ENCODE peak calls at places on chromosomes 3 and 15, in eight cellular contexts. Y, J, G, S, K, W, Q and M are unnamed samples.

GRCh38 chr3:66276705-66277274 is 56.0 kb downstream of the SLC25A26 start:
- DNase-seq in Y (no peak), J (no peak), G (peak), S (peak), K (no peak), W (peak), Q (peak), M (peak)

GRCh38 chr15:68829068-68829467 is 8.4 kb upstream of the ANP32A start:
- DNase-seq in Y (no peak), J (no peak), G (no peak), S (peak), K (no peak), W (peak), Q (no peak), M (no peak)

GRCh38 chr3:17038900-17039545 is 154.3 kb downstream of the PLCL2 start:
- DNase-seq in Y (no peak), J (no peak), G (no peak), S (no peak), K (no peak), W (no peak), Q (no peak), M (no peak)

GRCh38 chr3:184314700-184315505 is 497 bp downstream of the EIF4G1 start:
- DNase-seq in Y (peak), J (peak), G (peak), S (peak), K (peak), W (peak), Q (peak), M (peak)

GRCh38 chr3:46853441-46854410 is 9.5 kb downstream of the MYL3 start:
- DNase-seq in Y (peak), J (peak), G (no peak), S (no peak), K (peak), W (no peak), Q (no peak), M (peak)

GRCh38 chr3:33440328-33440577 is at the start of gene UBP1:
- DNase-seq in Y (peak), J (peak), G (peak), S (no peak), K (peak), W (no peak), Q (no peak), M (peak)

GRCh38 chr15:29924750-29925149 is 102.5 kb upstream of the TJP1 start:
- DNase-seq in Y (no peak), J (no peak), G (peak), S (peak), K (no peak), W (peak), Q (no peak), M (peak)

GRCh38 chr15:69828181-69828828 is 269.4 kb downstream of the TLE3 start:
- DNase-seq in Y (no peak), J (no peak), G (no peak), S (no peak), K (no peak), W (no peak), Q (no peak), M (no peak)

GRCh38 chr3:143295201-143296080 is 175.9 kb downstream of the CHST2 start:
- DNase-seq in Y (no peak), J (no peak), G (no peak), S (no peak), K (no peak), W (no peak), Q (no peak), M (no peak)

GRCh38 chr3:51706788-51707731 is at the start of gene GRM2:
- DNase-seq in Y (peak), J (peak), G (peak), S (peak), K (peak), W (peak), Q (peak), M (peak)

GRCh38 chr3:36494461-36495109 is 114.3 kb downstream of the STAC start:
- DNase-seq in Y (no peak), J (no peak), G (no peak), S (no peak), K (peak), W (peak), Q (peak), M (no peak)

GRCh38 chr3:166444756-166445155 is 607.5 kb upstream of the BCHE start:
- DNase-seq in Y (peak), J (peak), G (no peak), S (no peak), K (peak), W (no peak), Q (no peak), M (no peak)

GRCh38 chr3:175150812-175151411 is 291.8 kb downstream of the NAALADL2 start:
- DNase-seq in Y (no peak), J (no peak), G (no peak), S (no peak), K (no peak), W (no peak), Q (no peak), M (no peak)

GRCh38 chr3:184874709-184875644 is 63.0 kb downstream of the VPS8 start:
- DNase-seq in Y (no peak), J (no peak), G (peak), S (peak), K (no peak), W (peak), Q (peak), M (no peak)

GRCh38 chr3:112745567-112746248 is 101.0 kb downstream of the CD200R1L start:
- DNase-seq in Y (no peak), J (no peak), G (no peak), S (no peak), K (no peak), W (no peak), Q (no peak), M (no peak)

GRCh38 chr3:160804762-160805161 is 48.7 kb downstream of the PPM1L start:
- DNase-seq in Y (no peak), J (no peak), G (no peak), S (peak), K (no peak), W (no peak), Q (no peak), M (no peak)

GRCh38 chr15:84886211-84886983 is 1.9 kb downstream of the SLC28A1 start:
- DNase-seq in Y (no peak), J (no peak), G (no peak), S (no peak), K (no peak), W (no peak), Q (no peak), M (no peak)

GRCh38 chr15:64284037-64284436 is 71.9 kb downstream of the CSNK1G1 start:
- DNase-seq in Y (no peak), J (no peak), G (no peak), S (no peak), K (no peak), W (peak), Q (peak), M (no peak)

GRCh38 chr3:116005404-116005803 is 382.1 kb downstream of the GAP43 start:
- DNase-seq in Y (no peak), J (no peak), G (no peak), S (no peak), K (no peak), W (peak), Q (no peak), M (no peak)

GRCh38 chr15:61144055-61144454 is 85.0 kb downstream of the RORA start:
- DNase-seq in Y (no peak), J (no peak), G (no peak), S (no peak), K (no peak), W (no peak), Q (no peak), M (no peak)

GRCh38 chr3:66106788-66107187 is 68.1 kb upstream of the MAGI1 start:
- DNase-seq in Y (no peak), J (no peak), G (no peak), S (no peak), K (no peak), W (peak), Q (no peak), M (no peak)

GRCh38 chr3:157285966-157286365 is 126.0 kb upstream of the CCNL1 start:
- DNase-seq in Y (no peak), J (no peak), G (no peak), S (no peak), K (no peak), W (no peak), Q (no peak), M (no peak)

GRCh38 chr3:28326458-28326926 is 22.0 kb upstream of the ZCWPW2 start:
- DNase-seq in Y (no peak), J (no peak), G (no peak), S (no peak), K (no peak), W (no peak), Q (no peak), M (no peak)

GRCh38 chr15:65535192-65535591 is 4.9 kb downstream of the HACD3 start:
- DNase-seq in Y (no peak), J (no peak), G (no peak), S (no peak), K (no peak), W (no peak), Q (no peak), M (no peak)

GRCh38 chr3:99884484-99884883 is 66.8 kb downstream of the CMSS1 start:
- DNase-seq in Y (no peak), J (no peak), G (no peak), S (no peak), K (no peak), W (no peak), Q (no peak), M (no peak)

GRCh38 chr15:91891788-91892187 is 38.3 kb downstream of the SLCO3A1 start:
- DNase-seq in Y (no peak), J (no peak), G (no peak), S (peak), K (no peak), W (no peak), Q (no peak), M (no peak)

GRCh38 chr15:90571063-90571541 is 41.4 kb downstream of the CRTC3 start:
- DNase-seq in Y (peak), J (no peak), G (no peak), S (no peak), K (no peak), W (no peak), Q (peak), M (no peak)

GRCh38 chr15:98647774-98648653 is at the start of gene IGF1R:
- DNase-seq in Y (peak), J (peak), G (peak), S (peak), K (peak), W (peak), Q (peak), M (peak)

GRCh38 chr3:73546961-73547360 is 77.8 kb downstream of the PDZRN3 start:
- DNase-seq in Y (no peak), J (no peak), G (no peak), S (no peak), K (no peak), W (peak), Q (no peak), M (no peak)

GRCh38 chr3:185330238-185330637 is 32.7 kb upstream of the MAP3K13 start:
- DNase-seq in Y (no peak), J (no peak), G (no peak), S (no peak), K (peak), W (no peak), Q (no peak), M (no peak)

GRCh38 chr15:71386448-71387236 is 271.4 kb downstream of the THSD4 start:
- DNase-seq in Y (no peak), J (no peak), G (no peak), S (peak), K (no peak), W (peak), Q (peak), M (no peak)

GRCh38 chr15:81939604-81940440 is 106.0 kb downstream of the MEX3B start:
- DNase-seq in Y (no peak), J (no peak), G (no peak), S (no peak), K (no peak), W (peak), Q (no peak), M (no peak)

GRCh38 chr3:66362541-66362941 is 138.3 kb downstream of the LRIG1 start:
- DNase-seq in Y (no peak), J (no peak), G (no peak), S (no peak), K (no peak), W (peak), Q (no peak), M (no peak)

GRCh38 chr3:186534113-186534669 is 10.0 kb downstream of the CRYGS start:
- DNase-seq in Y (no peak), J (no peak), G (no peak), S (no peak), K (no peak), W (no peak), Q (no peak), M (no peak)

GRCh38 chr3:56467108-56467507 is 1.2 kb downstream of the ERC2 start:
- DNase-seq in Y (no peak), J (peak), G (peak), S (peak), K (peak), W (peak), Q (peak), M (peak)

GRCh38 chr3:29427266-29428103 is 146.6 kb downstream of the RBMS3 start:
- DNase-seq in Y (no peak), J (no peak), G (no peak), S (no peak), K (no peak), W (no peak), Q (no peak), M (no peak)

DNA sequence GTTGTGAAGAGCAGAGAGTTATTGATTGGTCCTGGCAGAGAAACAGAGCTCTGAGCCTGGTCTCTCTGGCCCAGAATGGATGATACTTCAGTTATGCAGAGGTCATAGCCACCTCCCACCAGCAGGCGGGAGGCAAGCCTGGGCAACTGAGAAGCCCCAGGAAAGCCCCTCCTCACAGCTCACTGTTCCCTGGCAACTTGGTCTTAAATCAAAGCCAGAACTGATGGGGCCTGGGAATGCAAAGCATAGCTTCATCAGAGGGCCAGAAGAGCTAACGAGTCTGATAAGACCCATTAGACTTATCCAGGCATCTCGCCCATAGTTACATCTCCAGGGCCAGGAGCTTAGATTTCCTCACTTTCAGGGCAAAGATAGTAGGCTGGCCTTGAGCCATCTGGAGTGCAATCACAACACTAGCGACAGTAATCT is 5.5 kb upstream of the COLQ start:
- DNase-seq in Y (no peak), J (no peak), G (peak), S (peak), K (no peak), W (peak), Q (peak), M (peak)
- TF ChIP-seq CTCF in Y (no peak), J (no peak), G (peak), S (peak), K (no peak), W (peak), Q (no peak), M (peak)

GRCh38 chr3:5411786-5412185 is 224.3 kb downstream of the EDEM1 start:
- DNase-seq in Y (no peak), J (no peak), G (no peak), S (no peak), K (no peak), W (no peak), Q (no peak), M (no peak)
- TF ChIP-seq CTCF in Y (no peak), J (no peak), G (no peak), S (no peak), K (no peak), W (no peak), Q (no peak), M (no peak)

GRCh38 chr3:150399060-150399459 is 9.0 kb upstream of the TSC22D2 start:
- DNase-seq in Y (no peak), J (no peak), G (no peak), S (no peak), K (no peak), W (no peak), Q (no peak), M (no peak)

GRCh38 chr3:150393745-150394144 is 14.4 kb upstream of the TSC22D2 start:
- DNase-seq in Y (no peak), J (no peak), G (no peak), S (no peak), K (no peak), W (no peak), Q (no peak), M (no peak)

GRCh38 chr3:150401285-150401684 is 6.8 kb upstream of the TSC22D2 start:
- DNase-seq in Y (no peak), J (no peak), G (no peak), S (no peak), K (no peak), W (no peak), Q (no peak), M (no peak)

GRCh38 chr3:150394606-150395005 is 13.5 kb upstream of the TSC22D2 start:
- DNase-seq in Y (no peak), J (no peak), G (no peak), S (no peak), K (no peak), W (no peak), Q (no peak), M (no peak)

GRCh38 chr3:150397220-150397619 is 10.9 kb upstream of the TSC22D2 start:
- DNase-seq in Y (no peak), J (no peak), G (no peak), S (no peak), K (no peak), W (no peak), Q (no peak), M (no peak)
- TF ChIP-seq CTCF in Y (no peak), J (no peak), G (no peak), S (no peak), K (no peak), W (no peak), Q (no peak), M (no peak)

GRCh38 chr3:39725321-39725720 is 84.1 kb upstream of the MYRIP start:
- DNase-seq in Y (no peak), J (no peak), G (no peak), S (no peak), K (no peak), W (no peak), Q (no peak), M (no peak)

GRCh38 chr3:39724233-39724846 is 85.1 kb upstream of the MYRIP start:
- DNase-seq in Y (no peak), J (no peak), G (no peak), S (no peak), K (no peak), W (peak), Q (no peak), M (no peak)

GRCh38 chr3:39727415-39727814 is 82.0 kb upstream of the MYRIP start:
- DNase-seq in Y (no peak), J (no peak), G (no peak), S (no peak), K (no peak), W (no peak), Q (no peak), M (no peak)
- TF ChIP-seq CTCF in Y (no peak), J (no peak), G (no peak), S (no peak), K (no peak), W (no peak), Q (no peak), M (no peak)

GRCh38 chr15:40106203-40107161 is 2.2 kb downstream of the BMF start:
- DNase-seq in Y (peak), J (no peak), G (peak), S (peak), K (peak), W (peak), Q (peak), M (no peak)

GRCh38 chr15:40110866-40111550 is 2.3 kb upstream of the BMF start:
- DNase-seq in Y (no peak), J (no peak), G (no peak), S (no peak), K (no peak), W (no peak), Q (no peak), M (no peak)

GRCh38 chr15:40108061-40108854 is 421 bp downstream of the BMF start:
- DNase-seq in Y (no peak), J (no peak), G (no peak), S (peak), K (peak), W (peak), Q (peak), M (no peak)

GRCh38 chr15:40111888-40112287 is 3.2 kb upstream of the BMF start:
- DNase-seq in Y (no peak), J (no peak), G (no peak), S (no peak), K (no peak), W (no peak), Q (no peak), M (no peak)

GRCh38 chr15:40108855-40109735 is at the start of gene BMF:
- DNase-seq in Y (peak), J (peak), G (peak), S (peak), K (peak), W (peak), Q (peak), M (peak)
- TF ChIP-seq CTCF in Y (no peak), J (peak), G (peak), S (peak), K (peak), W (peak), Q (peak), M (no peak)

GRCh38 chr3:132721479-132722164 is 587 bp downstream of the NPHP3 start:
- DNase-seq in Y (peak), J (peak), G (peak), S (peak), K (peak), W (peak), Q (peak), M (no peak)
- TF ChIP-seq CTCF in Y (no peak), J (peak), G (peak), S (peak), K (peak), W (peak), Q (peak), M (peak)

GRCh38 chr15:28017423-28017924 is 81.6 kb downstream of the OCA2 start:
- DNase-seq in Y (no peak), J (no peak), G (no peak), S (peak), K (no peak), W (no peak), Q (no peak), M (no peak)
- TF ChIP-seq CTCF in Y (no peak), J (peak), G (peak), S (no peak), K (no peak), W (no peak), Q (no peak), M (peak)